ENCODE peak calls at places on chromosomes 2 and 18, in ten cellular contexts. K, X, V, H, P, Y, E, I, J and W are unnamed samples.

GRCh38 chr18:56575819-56576663 is 62.4 kb downstream of the TXNL1 start:
- DNase-seq in K (peak), X (peak), V (no peak), H (peak), P (peak), Y (no peak), E (no peak), I (peak), J (no peak), W (no peak)

GRCh38 chr18:41881285-41881684 is 73.7 kb upstream of the PIK3C3 start:
- DNase-seq in K (no peak), X (no peak), V (no peak), H (no peak), P (peak), Y (no peak), E (no peak), I (no peak), J (no peak), W (no peak)

GRCh38 chr2:61811821-61812220 is 42.0 kb downstream of the FAM161A start:
- DNase-seq in K (no peak), X (no peak), V (no peak), H (no peak), P (no peak), Y (no peak), E (no peak), I (no peak), J (no peak), W (no peak)

GRCh38 chr2:21819475-21819874 is 695.7 kb downstream of the TDRD15 start:
- DNase-seq in K (no peak), X (no peak), V (no peak), H (no peak), P (peak), Y (no peak), E (no peak), I (no peak), J (no peak), W (no peak)

GRCh38 chr2:236051803-236052202 is 116.4 kb downstream of the GBX2 start:
- DNase-seq in K (no peak), X (no peak), V (no peak), H (no peak), P (no peak), Y (no peak), E (no peak), I (no peak), J (no peak), W (no peak)

GRCh38 chr2:125471963-125472362 is 1184.0 kb upstream of the GYPC start:
- DNase-seq in K (peak), X (peak), V (no peak), H (no peak), P (no peak), Y (no peak), E (no peak), I (peak), J (peak), W (peak)

GRCh38 chr2:236548179-236548918 is 21.3 kb upstream of the ACKR3 start:
- DNase-seq in K (no peak), X (no peak), V (no peak), H (no peak), P (no peak), Y (no peak), E (no peak), I (no peak), J (peak), W (no peak)

GRCh38 chr18:63762518-63762917 is 12.7 kb upstream of the SERPINB7 start:
- DNase-seq in K (no peak), X (no peak), V (no peak), H (no peak), P (peak), Y (no peak), E (no peak), I (no peak), J (no peak), W (no peak)

GRCh38 chr2:134244091-134244490 is 9.8 kb upstream of the MGAT5 start:
- DNase-seq in K (no peak), X (no peak), V (no peak), H (no peak), P (peak), Y (no peak), E (no peak), I (no peak), J (no peak), W (no peak)

GRCh38 chr2:128501022-128501690 is 182.5 kb upstream of the HS6ST1 start:
- DNase-seq in K (no peak), X (no peak), V (no peak), H (no peak), P (no peak), Y (no peak), E (no peak), I (no peak), J (peak), W (no peak)

GRCh38 chr18:77114564-77115391 is 17.8 kb downstream of the MBP start:
- DNase-seq in K (peak), X (no peak), V (peak), H (no peak), P (peak), Y (no peak), E (peak), I (no peak), J (peak), W (peak)

GRCh38 chr2:217948341-217948791 is 54.4 kb downstream of the TNS1 start:
- DNase-seq in K (no peak), X (no peak), V (no peak), H (no peak), P (no peak), Y (no peak), E (no peak), I (no peak), J (no peak), W (peak)

GRCh38 chr2:151637284-151637781 is 96.9 kb downstream of the NEB start:
- DNase-seq in K (no peak), X (no peak), V (no peak), H (no peak), P (no peak), Y (peak), E (no peak), I (peak), J (no peak), W (no peak)

GRCh38 chr2:186460465-186460864 is 25.6 kb upstream of the ZC3H15 start:
- DNase-seq in K (peak), X (peak), V (no peak), H (no peak), P (no peak), Y (no peak), E (no peak), I (peak), J (no peak), W (no peak)

GRCh38 chr2:10297950-10298349 is 4.8 kb upstream of the HPCAL1 start:
- DNase-seq in K (peak), X (no peak), V (no peak), H (peak), P (peak), Y (no peak), E (peak), I (no peak), J (no peak), W (no peak)

GRCh38 chr2:201116959-201117734 is 1.2 kb downstream of the CFLAR start:
- DNase-seq in K (peak), X (peak), V (peak), H (peak), P (peak), Y (no peak), E (peak), I (peak), J (peak), W (peak)

GRCh38 chr2:88199912-88200682 is 30.0 kb downstream of the THNSL2 start:
- DNase-seq in K (peak), X (peak), V (no peak), H (no peak), P (no peak), Y (no peak), E (peak), I (no peak), J (peak), W (peak)

GRCh38 chr2:159209341-159210306 is 76.9 kb downstream of the WDSUB1 start:
- DNase-seq in K (no peak), X (no peak), V (peak), H (no peak), P (no peak), Y (peak), E (no peak), I (peak), J (peak), W (no peak)

GRCh38 chr2:172929644-172930043 is 146.0 kb upstream of the MAP3K20 start:
- DNase-seq in K (no peak), X (no peak), V (no peak), H (no peak), P (no peak), Y (no peak), E (no peak), I (no peak), J (no peak), W (no peak)

GRCh38 chr2:229733606-229734205 is 19.4 kb upstream of the DNER start:
- DNase-seq in K (peak), X (no peak), V (no peak), H (no peak), P (no peak), Y (no peak), E (no peak), I (no peak), J (peak), W (peak)

GRCh38 chr2:150484461-150484931 is 3.0 kb downstream of the RND3 start:
- DNase-seq in K (no peak), X (peak), V (no peak), H (no peak), P (no peak), Y (no peak), E (no peak), I (no peak), J (no peak), W (no peak)

GRCh38 chr2:149594411-149594810 is 6.8 kb upstream of the MMADHC start:
- DNase-seq in K (no peak), X (no peak), V (no peak), H (no peak), P (no peak), Y (no peak), E (no peak), I (no peak), J (no peak), W (no peak)

GRCh38 chr18:25140144-25140961 is 211.6 kb downstream of the ZNF521 start:
- DNase-seq in K (no peak), X (no peak), V (no peak), H (no peak), P (no peak), Y (no peak), E (no peak), I (no peak), J (no peak), W (no peak)
- H3K4me3 ChIP-seq in K (no peak), X (no peak), V (no peak), H (no peak), P (no peak), Y (no peak), E (no peak), I (no peak), J (no peak), W (no peak)

GRCh38 chr2:20666114-20666363 is 905 bp upstream of the GDF7 start:
- DNase-seq in K (peak), X (no peak), V (no peak), H (no peak), P (no peak), Y (no peak), E (no peak), I (no peak), J (peak), W (no peak)

GRCh38 chr2:20664071-20664390 is 2.9 kb upstream of the GDF7 start:
- DNase-seq in K (no peak), X (no peak), V (no peak), H (no peak), P (no peak), Y (no peak), E (no peak), I (no peak), J (no peak), W (no peak)

GRCh38 chr2:20663196-20664070 is 3.5 kb upstream of the GDF7 start:
- DNase-seq in K (no peak), X (no peak), V (no peak), H (no peak), P (no peak), Y (no peak), E (no peak), I (no peak), J (peak), W (no peak)

GRCh38 chr2:20665261-20666113 is 1.5 kb upstream of the GDF7 start:
- DNase-seq in K (no peak), X (peak), V (no peak), H (no peak), P (no peak), Y (no peak), E (no peak), I (no peak), J (peak), W (no peak)

GRCh38 chr2:20664431-20665260 is 2.3 kb upstream of the GDF7 start:
- DNase-seq in K (no peak), X (no peak), V (no peak), H (no peak), P (no peak), Y (no peak), E (no peak), I (no peak), J (peak), W (no peak)
- H3K4me3 ChIP-seq in K (no peak), X (no peak), V (no peak), H (no peak), P (no peak), Y (no peak), E (peak), I (no peak), J (no peak), W (no peak)

GRCh38 chr2:99600929-99601680 is 111.3 kb upstream of the REV1 start:
- DNase-seq in K (no peak), X (peak), V (no peak), H (no peak), P (no peak), Y (no peak), E (no peak), I (no peak), J (peak), W (no peak)
- H3K4me3 ChIP-seq in K (no peak), X (no peak), V (no peak), H (no peak), P (no peak), Y (no peak), E (no peak), I (no peak), J (no peak), W (no peak)

GRCh38 chr2:99140860-99141109 is 722 bp upstream of the C2orf15 start:
- DNase-seq in K (no peak), X (peak), V (no peak), H (peak), P (no peak), Y (no peak), E (no peak), I (no peak), J (no peak), W (no peak)
- H3K4me3 ChIP-seq in K (peak), X (peak), V (peak), H (peak), P (peak), Y (peak), E (peak), I (peak), J (peak), W (peak)